ENCODE peak calls at places on chromosome 5, in ten cellular contexts. One of them, this sample, is unnamed.

GRCh38 chr5:58722160-58722559 is 139.3 kb downstream of the RAB3C start:
- DNase-seq in endothelial cell of umbilical vein: no peak
- DNase-seq in IMR-90: no peak
- DNase-seq in spleen: no peak
- DNase-seq in prostate gland: no peak
- DNase-seq in right lobe of liver: no peak
- DNase-seq in pancreas: no peak
- DNase-seq in PC-3: no peak
- DNase-seq in heart left ventricle: no peak
- DNase-seq in cardiac muscle cell: no peak
- DNase-seq in this sample: no peak

GRCh38 chr5:146716636-146717035 is 161.9 kb downstream of the PPP2R2B start:
- DNase-seq in endothelial cell of umbilical vein: no peak
- DNase-seq in IMR-90: peak; percentile 21
- DNase-seq in spleen: no peak
- DNase-seq in prostate gland: no peak
- DNase-seq in right lobe of liver: no peak
- DNase-seq in pancreas: no peak
- DNase-seq in PC-3: no peak
- DNase-seq in heart left ventricle: no peak
- DNase-seq in cardiac muscle cell: peak; percentile 17
- DNase-seq in this sample: no peak

GRCh38 chr5:147303976-147304375 is 69.2 kb downstream of the STK32A start:
- DNase-seq in endothelial cell of umbilical vein: peak; percentile 83
- DNase-seq in IMR-90: peak; percentile 79
- DNase-seq in spleen: no peak
- DNase-seq in prostate gland: no peak
- DNase-seq in right lobe of liver: no peak
- DNase-seq in pancreas: no peak
- DNase-seq in PC-3: peak; percentile 88
- DNase-seq in heart left ventricle: no peak
- DNase-seq in cardiac muscle cell: peak; percentile 56
- DNase-seq in this sample: no peak

GRCh38 chr5:77430726-77431125 is 61.4 kb downstream of the WDR41 start:
- DNase-seq in endothelial cell of umbilical vein: no peak
- DNase-seq in IMR-90: peak; percentile 41
- DNase-seq in spleen: no peak
- DNase-seq in prostate gland: no peak
- DNase-seq in right lobe of liver: no peak
- DNase-seq in pancreas: no peak
- DNase-seq in PC-3: peak; percentile 61
- DNase-seq in heart left ventricle: no peak
- DNase-seq in cardiac muscle cell: no peak
- DNase-seq in this sample: no peak

GRCh38 chr5:115543931-115544370 is 624 bp downstream of the FEM1C start:
- DNase-seq in endothelial cell of umbilical vein: peak; percentile 65
- DNase-seq in IMR-90: peak; percentile 53
- DNase-seq in spleen: no peak
- DNase-seq in prostate gland: peak; percentile 46
- DNase-seq in right lobe of liver: peak; percentile 60
- DNase-seq in pancreas: peak; percentile 31
- DNase-seq in PC-3: peak; percentile 26
- DNase-seq in heart left ventricle: peak; percentile 49
- DNase-seq in cardiac muscle cell: peak; percentile 67
- DNase-seq in this sample: no peak

GRCh38 chr5:63053019-63053638 is 474.5 kb downstream of the LRRC70 start:
- DNase-seq in endothelial cell of umbilical vein: no peak
- DNase-seq in IMR-90: no peak
- DNase-seq in spleen: no peak
- DNase-seq in prostate gland: no peak
- DNase-seq in right lobe of liver: peak; percentile 73
- DNase-seq in pancreas: peak; percentile 68
- DNase-seq in PC-3: no peak
- DNase-seq in heart left ventricle: no peak
- DNase-seq in cardiac muscle cell: peak; percentile 98
- DNase-seq in this sample: no peak

GRCh38 chr5:34475249-34475966 is 180.7 kb upstream of the RAI14 start:
- DNase-seq in endothelial cell of umbilical vein: no peak
- DNase-seq in IMR-90: no peak
- DNase-seq in spleen: no peak
- DNase-seq in prostate gland: no peak
- DNase-seq in right lobe of liver: no peak
- DNase-seq in pancreas: no peak
- DNase-seq in PC-3: no peak
- DNase-seq in heart left ventricle: no peak
- DNase-seq in cardiac muscle cell: no peak
- DNase-seq in this sample: no peak

GRCh38 chr5:168851902-168852321 is 272.7 kb upstream of the PANK3 start:
- DNase-seq in endothelial cell of umbilical vein: peak; percentile 24
- DNase-seq in IMR-90: no peak
- DNase-seq in spleen: no peak
- DNase-seq in prostate gland: no peak
- DNase-seq in right lobe of liver: no peak
- DNase-seq in pancreas: no peak
- DNase-seq in PC-3: peak; percentile 54
- DNase-seq in heart left ventricle: no peak
- DNase-seq in cardiac muscle cell: peak; percentile 79
- DNase-seq in this sample: no peak

GRCh38 chr5:16392718-16393117 is 72.9 kb downstream of the ZNF622 start:
- DNase-seq in endothelial cell of umbilical vein: no peak
- DNase-seq in IMR-90: no peak
- DNase-seq in spleen: no peak
- DNase-seq in prostate gland: no peak
- DNase-seq in right lobe of liver: no peak
- DNase-seq in pancreas: no peak
- DNase-seq in PC-3: peak; percentile 29
- DNase-seq in heart left ventricle: no peak
- DNase-seq in cardiac muscle cell: peak; percentile 33
- DNase-seq in this sample: no peak

GRCh38 chr5:90640484-90641059 is 82.0 kb downstream of the ADGRV1 start:
- DNase-seq in endothelial cell of umbilical vein: no peak
- DNase-seq in IMR-90: no peak
- DNase-seq in spleen: no peak
- DNase-seq in prostate gland: peak; percentile 11
- DNase-seq in right lobe of liver: no peak
- DNase-seq in pancreas: no peak
- DNase-seq in PC-3: no peak
- DNase-seq in heart left ventricle: no peak
- DNase-seq in cardiac muscle cell: no peak
- DNase-seq in this sample: no peak

GRCh38 chr5:137214446-137215189 is 284.5 kb downstream of the SPOCK1 start:
- DNase-seq in endothelial cell of umbilical vein: no peak
- DNase-seq in IMR-90: no peak
- DNase-seq in spleen: no peak
- DNase-seq in prostate gland: no peak
- DNase-seq in right lobe of liver: no peak
- DNase-seq in pancreas: no peak
- DNase-seq in PC-3: peak; percentile 11
- DNase-seq in heart left ventricle: no peak
- DNase-seq in cardiac muscle cell: no peak
- DNase-seq in this sample: no peak

GRCh38 chr5:40689442-40689841 is 9.7 kb downstream of the PTGER4 start:
- DNase-seq in endothelial cell of umbilical vein: peak; percentile 98
- DNase-seq in IMR-90: peak; percentile 98
- DNase-seq in spleen: no peak
- DNase-seq in prostate gland: no peak
- DNase-seq in right lobe of liver: no peak
- DNase-seq in pancreas: peak; percentile 15
- DNase-seq in PC-3: peak; percentile 99
- DNase-seq in heart left ventricle: peak; percentile 25
- DNase-seq in cardiac muscle cell: peak; percentile 93
- DNase-seq in this sample: no peak

GRCh38 chr5:160290751-160291150 is 21.6 kb downstream of the CCNJL start:
- DNase-seq in endothelial cell of umbilical vein: no peak
- DNase-seq in IMR-90: no peak
- DNase-seq in spleen: no peak
- DNase-seq in prostate gland: no peak
- DNase-seq in right lobe of liver: no peak
- DNase-seq in pancreas: no peak
- DNase-seq in PC-3: no peak
- DNase-seq in heart left ventricle: no peak
- DNase-seq in cardiac muscle cell: no peak
- DNase-seq in this sample: no peak

GRCh38 chr5:32837211-32837610 is 126.1 kb downstream of the NPR3 start:
- DNase-seq in endothelial cell of umbilical vein: no peak
- DNase-seq in IMR-90: peak; percentile 11
- DNase-seq in spleen: no peak
- DNase-seq in prostate gland: no peak
- DNase-seq in right lobe of liver: no peak
- DNase-seq in pancreas: no peak
- DNase-seq in PC-3: peak; percentile 55
- DNase-seq in heart left ventricle: no peak
- DNase-seq in cardiac muscle cell: no peak
- DNase-seq in this sample: no peak

GRCh38 chr5:32840606-32841005 is 129.5 kb downstream of the NPR3 start:
- DNase-seq in endothelial cell of umbilical vein: no peak
- DNase-seq in IMR-90: no peak
- DNase-seq in spleen: no peak
- DNase-seq in prostate gland: no peak
- DNase-seq in right lobe of liver: no peak
- DNase-seq in pancreas: no peak
- DNase-seq in PC-3: no peak
- DNase-seq in heart left ventricle: no peak
- DNase-seq in cardiac muscle cell: peak; percentile 19
- DNase-seq in this sample: no peak

GRCh38 chr5:32833621-32834102 is 122.5 kb downstream of the NPR3 start:
- DNase-seq in endothelial cell of umbilical vein: no peak
- DNase-seq in IMR-90: no peak
- DNase-seq in spleen: no peak
- DNase-seq in prostate gland: no peak
- DNase-seq in right lobe of liver: no peak
- DNase-seq in pancreas: no peak
- DNase-seq in PC-3: no peak
- DNase-seq in heart left ventricle: no peak
- DNase-seq in cardiac muscle cell: no peak
- DNase-seq in this sample: no peak

GRCh38 chr5:32833127-32833526 is 122.0 kb downstream of the NPR3 start:
- DNase-seq in endothelial cell of umbilical vein: no peak
- DNase-seq in IMR-90: no peak
- DNase-seq in spleen: no peak
- DNase-seq in prostate gland: no peak
- DNase-seq in right lobe of liver: no peak
- DNase-seq in pancreas: no peak
- DNase-seq in PC-3: no peak
- DNase-seq in heart left ventricle: no peak
- DNase-seq in cardiac muscle cell: no peak
- DNase-seq in this sample: no peak

DNA sequence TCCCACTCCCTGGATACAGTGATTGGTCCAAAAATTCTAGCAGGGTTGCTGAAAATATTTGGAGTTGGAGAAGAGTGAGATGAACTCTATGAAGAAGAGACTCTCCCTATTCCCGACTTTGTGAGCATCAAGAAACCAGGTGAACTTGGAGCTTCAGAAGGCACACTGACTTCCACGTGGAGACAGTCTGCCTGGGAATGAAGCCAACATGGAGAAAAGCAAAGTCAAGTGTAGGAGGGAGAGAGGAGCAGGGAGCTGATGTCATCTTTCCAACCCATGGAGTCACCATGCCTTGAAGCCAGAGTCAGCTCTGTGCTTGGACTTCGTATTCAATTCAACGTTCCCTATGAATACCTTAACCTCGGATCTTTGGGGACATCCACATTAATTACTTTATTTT is 125.1 kb downstream of the NPR3 start:
- DNase-seq in endothelial cell of umbilical vein: no peak
- DNase-seq in IMR-90: peak; percentile 57
- DNase-seq in spleen: no peak
- DNase-seq in prostate gland: no peak
- DNase-seq in right lobe of liver: no peak
- DNase-seq in pancreas: no peak
- DNase-seq in PC-3: no peak
- DNase-seq in heart left ventricle: no peak
- DNase-seq in cardiac muscle cell: no peak
- DNase-seq in this sample: no peak
- H3K4me1 ChIP-seq in endothelial cell of umbilical vein: no peaks in the 10 kb centered on the region
- H3K4me1 ChIP-seq in IMR-90: peaks cover 13% of the 10 kb centered on the region
- H3K4me1 ChIP-seq in spleen: no peaks in the 10 kb centered on the region
- H3K4me1 ChIP-seq in prostate gland: no peaks in the 10 kb centered on the region
- H3K4me1 ChIP-seq in right lobe of liver: no peaks in the 10 kb centered on the region
- H3K4me1 ChIP-seq in pancreas: peaks cover 15% of the 10 kb centered on the region
- H3K4me1 ChIP-seq in PC-3: peaks cover 12% of the 10 kb centered on the region
- H3K4me1 ChIP-seq in heart left ventricle: no peaks in the 10 kb centered on the region
- H3K4me1 ChIP-seq in cardiac muscle cell: peaks cover 7% of the 10 kb centered on the region
- H3K4me1 ChIP-seq in this sample: peaks cover 7% of the 10 kb centered on the region

DNA sequence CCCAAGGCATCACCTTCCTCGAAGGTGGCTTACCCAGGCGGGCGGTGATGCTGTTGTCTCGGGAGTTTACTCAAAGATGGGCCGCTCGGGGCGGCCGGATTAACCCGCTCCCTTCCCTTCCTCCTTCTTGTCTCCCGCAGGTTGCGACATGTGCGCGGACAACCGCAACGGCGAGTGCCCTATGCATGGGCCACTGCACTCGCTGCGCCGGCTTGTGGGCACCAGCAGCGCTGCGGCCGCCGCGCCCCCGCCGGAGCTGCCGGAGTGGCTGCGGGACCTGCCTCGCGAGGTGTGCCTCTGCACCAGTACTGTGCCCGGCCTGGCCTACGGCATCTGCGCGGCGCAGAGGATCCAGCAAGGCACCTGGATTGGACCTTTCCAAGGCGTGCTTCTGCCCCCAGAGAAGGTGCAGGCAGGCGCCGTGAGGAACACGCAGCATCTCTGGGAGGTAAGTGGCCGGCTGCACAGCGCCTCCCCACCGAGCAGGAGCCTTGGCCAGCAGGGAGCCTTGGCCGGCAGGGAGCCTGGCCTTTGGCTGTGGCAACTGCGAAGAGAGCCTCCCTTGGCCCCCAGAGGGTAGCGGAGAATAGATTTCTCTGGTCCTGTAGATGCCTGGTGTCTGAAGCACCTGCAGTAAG is 10.6 kb downstream of the PRDM6 start:
- DNase-seq in endothelial cell of umbilical vein: no peak
- DNase-seq in IMR-90: no peak
- DNase-seq in spleen: no peak
- DNase-seq in prostate gland: no peak
- DNase-seq in right lobe of liver: no peak
- DNase-seq in pancreas: no peak
- DNase-seq in PC-3: no peak
- DNase-seq in heart left ventricle: no peak
- DNase-seq in cardiac muscle cell: no peak
- DNase-seq in this sample: peak; percentile 70
- TF ChIP-seq CTCF in endothelial cell of umbilical vein: peak; percentile 29
- TF ChIP-seq CTCF in IMR-90: no peak
- TF ChIP-seq CTCF in spleen: no peak
- TF ChIP-seq CTCF in prostate gland: no peak
- TF ChIP-seq CTCF in right lobe of liver: no peak
- TF ChIP-seq CTCF in pancreas: no peak
- TF ChIP-seq CTCF in PC-3: no peak
- TF ChIP-seq CTCF in heart left ventricle: no peak
- TF ChIP-seq CTCF in cardiac muscle cell: peak; percentile 23
- TF ChIP-seq CTCF in this sample: no peak

GRCh38 chr5:67790390-67790789 is 425.2 kb upstream of the PIK3R1 start:
- DNase-seq in endothelial cell of umbilical vein: no peak
- DNase-seq in IMR-90: no peak
- DNase-seq in spleen: no peak
- DNase-seq in prostate gland: no peak
- DNase-seq in right lobe of liver: no peak
- DNase-seq in pancreas: no peak
- DNase-seq in PC-3: no peak
- DNase-seq in heart left ventricle: no peak
- DNase-seq in cardiac muscle cell: no peak
- DNase-seq in this sample: no peak
- H3K4me1 ChIP-seq in endothelial cell of umbilical vein: no peaks in the 10 kb centered on the region
- H3K4me1 ChIP-seq in IMR-90: no peaks in the 10 kb centered on the region
- H3K4me1 ChIP-seq in spleen: no peaks in the 10 kb centered on the region
- H3K4me1 ChIP-seq in prostate gland: no peaks in the 10 kb centered on the region
- H3K4me1 ChIP-seq in right lobe of liver: peaks cover 12% of the 10 kb centered on the region
- H3K4me1 ChIP-seq in pancreas: no peaks in the 10 kb centered on the region
- H3K4me1 ChIP-seq in PC-3: no peaks in the 10 kb centered on the region
- H3K4me1 ChIP-seq in heart left ventricle: no peaks in the 10 kb centered on the region
- H3K4me1 ChIP-seq in cardiac muscle cell: no peaks in the 10 kb centered on the region
- H3K4me1 ChIP-seq in this sample: no peaks in the 10 kb centered on the region

GRCh38 chr5:65906256-65906655 is 20.1 kb upstream of the ERBIN start:
- DNase-seq in endothelial cell of umbilical vein: no peak
- DNase-seq in IMR-90: no peak
- DNase-seq in spleen: no peak
- DNase-seq in prostate gland: no peak
- DNase-seq in right lobe of liver: no peak
- DNase-seq in pancreas: no peak
- DNase-seq in PC-3: no peak
- DNase-seq in heart left ventricle: no peak
- DNase-seq in cardiac muscle cell: no peak
- DNase-seq in this sample: no peak
- TF ChIP-seq CTCF in endothelial cell of umbilical vein: no peak
- TF ChIP-seq CTCF in IMR-90: no peak
- TF ChIP-seq CTCF in spleen: no peak
- TF ChIP-seq CTCF in prostate gland: no peak
- TF ChIP-seq CTCF in right lobe of liver: no peak
- TF ChIP-seq CTCF in pancreas: no peak
- TF ChIP-seq CTCF in PC-3: no peak
- TF ChIP-seq CTCF in heart left ventricle: no peak
- TF ChIP-seq CTCF in cardiac muscle cell: no peak
- TF ChIP-seq CTCF in this sample: no peak